ENCODE peak calls at places on chromosomes 4 and X, in five cellular contexts. U, N, E, X and L are unnamed samples.

GRCh38 chr4:110119880-110120279 is 78.5 kb downstream of the ELOVL6 start:
- DNase-seq in U (no peak), N (no peak), E (no peak), X (peak), L (no peak)

GRCh38 chr4:3605491-3605890 is 73.3 kb upstream of the LRPAP1 start:
- DNase-seq in U (no peak), N (peak), E (no peak), X (no peak), L (no peak)

GRCh38 chr4:94995684-94996394 is 238.1 kb downstream of the BMPR1B start:
- DNase-seq in U (no peak), N (no peak), E (peak), X (peak), L (no peak)

GRCh38 chrX:152635941-152636340 is 1.8 kb upstream of the GABRQ start:
- DNase-seq in U (peak), N (no peak), E (no peak), X (peak), L (no peak)

GRCh38 chr4:171947389-171947788 is 134.2 kb downstream of the GALNTL6 start:
- DNase-seq in U (no peak), N (no peak), E (no peak), X (no peak), L (no peak)

GRCh38 chr4:75179510-75179909 is 246.6 kb downstream of the PARM1 start:
- DNase-seq in U (no peak), N (no peak), E (no peak), X (no peak), L (no peak)

GRCh38 chr4:83889802-83890201 is 353.9 kb downstream of the GPAT3 start:
- DNase-seq in U (peak), N (no peak), E (no peak), X (peak), L (no peak)

GRCh38 chr4:98996056-98996941 is 778 bp downstream of the METAP1 start:
- DNase-seq in U (peak), N (no peak), E (peak), X (peak), L (no peak)

GRCh38 chrX:20743054-20743453 is 476.3 kb upstream of the RPS6KA3 start:
- DNase-seq in U (no peak), N (no peak), E (no peak), X (no peak), L (no peak)

GRCh38 chr4:121256346-121256745 is 92.2 kb upstream of the TNIP3 start:
- DNase-seq in U (peak), N (no peak), E (no peak), X (peak), L (no peak)

GRCh38 chr4:56681849-56682175 is 716 bp upstream of the HOPX start:
- DNase-seq in U (no peak), N (no peak), E (no peak), X (no peak), L (no peak)
- H3K4me3 ChIP-seq in U (peak), N (peak), E (no peak), X (no peak), L (peak)

GRCh38 chrX:104310657-104311056 is 55.9 kb upstream of the ESX1 start:
- DNase-seq in U (no peak), N (no peak), E (no peak), X (no peak), L (no peak)

GRCh38 chrX:104310084-104310483 is 55.4 kb upstream of the ESX1 start:
- DNase-seq in U (peak), N (peak), E (no peak), X (peak), L (no peak)

GRCh38 chrX:104307341-104307740 is 52.6 kb upstream of the ESX1 start:
- DNase-seq in U (peak), N (no peak), E (no peak), X (no peak), L (no peak)

GRCh38 chrX:104306180-104306579 is 51.4 kb upstream of the ESX1 start:
- DNase-seq in U (no peak), N (no peak), E (no peak), X (no peak), L (no peak)

DNA sequence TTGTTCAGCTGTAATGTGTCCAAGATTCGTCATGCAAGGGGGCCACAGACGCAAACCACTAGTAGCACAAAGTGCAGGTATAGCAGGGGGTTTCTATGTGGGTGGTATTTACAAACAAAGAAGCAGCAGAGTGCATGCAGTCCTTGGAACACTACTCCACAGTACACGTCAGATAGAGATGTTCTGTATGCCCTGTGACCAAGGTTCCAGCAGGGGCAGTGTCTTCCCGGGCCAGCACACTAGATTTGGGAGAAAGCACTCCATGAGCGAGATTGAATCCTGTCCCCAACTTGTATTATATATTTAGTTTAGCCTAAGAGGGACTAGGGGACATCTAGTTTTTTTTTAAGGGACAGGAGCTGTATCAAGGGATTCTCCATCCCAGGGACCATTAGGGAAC is 54.4 kb upstream of the ESX1 start:
- DNase-seq in U (peak), N (no peak), E (no peak), X (no peak), L (no peak)
- TF ChIP-seq CTCF in U (peak), N (no peak), E (no peak), X (peak), L (no peak)

GRCh38 chrX:131752493-131753198 is 208.8 kb downstream of the OR13H1 start:
- DNase-seq in U (peak), N (peak), E (peak), X (no peak), L (no peak)
- H3K4me3 ChIP-seq in U (peak), N (peak), E (peak), X (no peak), L (no peak)

DNA sequence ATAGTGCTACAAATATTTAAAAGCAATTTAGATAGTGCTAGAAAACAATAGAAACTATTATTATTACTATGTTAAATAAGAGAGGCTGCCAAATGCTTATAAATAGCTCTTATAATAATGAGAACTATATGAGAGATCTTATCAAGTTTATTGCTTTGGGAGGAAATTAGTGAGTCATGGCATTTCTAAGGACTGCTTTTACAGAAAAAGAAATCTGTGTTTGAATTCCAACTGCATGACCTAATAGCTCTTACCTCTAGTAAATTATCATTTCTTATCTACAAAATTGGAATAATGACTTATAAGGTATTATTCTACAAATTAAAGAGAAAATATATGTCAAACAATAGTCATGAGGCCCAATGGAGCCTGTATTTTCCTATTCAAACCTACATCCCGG is 177.2 kb downstream of the GABRG1 start:
- DNase-seq in U (peak), N (no peak), E (no peak), X (no peak), L (no peak)
- TF ChIP-seq CTCF in U (no peak), N (no peak), E (no peak), X (no peak), L (no peak)

GRCh38 chr4:180657881-180658280 is 1585.3 kb upstream of the TENM3 start:
- DNase-seq in U (no peak), N (no peak), E (no peak), X (no peak), L (no peak)

GRCh38 chr4:180652533-180652932 is 1590.7 kb upstream of the TENM3 start:
- DNase-seq in U (no peak), N (no peak), E (no peak), X (no peak), L (no peak)

GRCh38 chr4:180650273-180650672 is 1592.9 kb upstream of the TENM3 start:
- DNase-seq in U (no peak), N (no peak), E (no peak), X (no peak), L (no peak)

DNA sequence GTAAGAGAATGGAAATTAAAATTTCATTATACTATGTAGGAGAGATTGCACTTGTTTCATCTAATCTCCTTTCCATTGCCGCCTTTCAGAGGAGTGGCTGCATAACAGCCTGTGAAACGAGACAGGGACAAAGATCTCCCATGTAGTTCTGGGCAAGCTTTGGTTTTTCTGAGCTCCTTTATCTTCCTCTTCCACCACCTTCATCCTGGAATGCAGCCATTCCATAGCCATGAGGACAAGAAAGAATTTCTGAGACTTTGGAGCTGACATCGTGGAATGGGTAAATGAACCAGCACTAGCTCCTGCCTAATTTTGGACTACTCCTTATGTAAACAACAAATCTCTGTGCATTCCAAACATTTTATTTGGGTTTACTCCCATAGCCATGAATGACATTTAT is 1587.3 kb upstream of the TENM3 start:
- DNase-seq in U (no peak), N (no peak), E (no peak), X (no peak), L (no peak)
- H3K4me3 ChIP-seq in U (no peak), N (no peak), E (no peak), X (no peak), L (no peak)

GRCh38 chr4:4901877-4902276 is 42.4 kb downstream of the MSX1 start:
- DNase-seq in U (no peak), N (no peak), E (no peak), X (no peak), L (no peak)
- TF ChIP-seq CTCF in U (no peak), N (no peak), E (no peak), X (no peak), L (no peak)

GRCh38 chrX:96837808-96838207 is 45.9 kb upstream of the RPA4 start:
- DNase-seq in U (peak), N (no peak), E (no peak), X (peak), L (no peak)
- H3K4me3 ChIP-seq in U (no peak), N (no peak), E (no peak), X (no peak), L (no peak)

GRCh38 chr4:48445704-48446103 is 37.4 kb upstream of the SLC10A4 start:
- DNase-seq in U (peak), N (no peak), E (no peak), X (peak), L (no peak)
- TF ChIP-seq CTCF in U (peak), N (peak), E (peak), X (peak), L (peak)

DNA sequence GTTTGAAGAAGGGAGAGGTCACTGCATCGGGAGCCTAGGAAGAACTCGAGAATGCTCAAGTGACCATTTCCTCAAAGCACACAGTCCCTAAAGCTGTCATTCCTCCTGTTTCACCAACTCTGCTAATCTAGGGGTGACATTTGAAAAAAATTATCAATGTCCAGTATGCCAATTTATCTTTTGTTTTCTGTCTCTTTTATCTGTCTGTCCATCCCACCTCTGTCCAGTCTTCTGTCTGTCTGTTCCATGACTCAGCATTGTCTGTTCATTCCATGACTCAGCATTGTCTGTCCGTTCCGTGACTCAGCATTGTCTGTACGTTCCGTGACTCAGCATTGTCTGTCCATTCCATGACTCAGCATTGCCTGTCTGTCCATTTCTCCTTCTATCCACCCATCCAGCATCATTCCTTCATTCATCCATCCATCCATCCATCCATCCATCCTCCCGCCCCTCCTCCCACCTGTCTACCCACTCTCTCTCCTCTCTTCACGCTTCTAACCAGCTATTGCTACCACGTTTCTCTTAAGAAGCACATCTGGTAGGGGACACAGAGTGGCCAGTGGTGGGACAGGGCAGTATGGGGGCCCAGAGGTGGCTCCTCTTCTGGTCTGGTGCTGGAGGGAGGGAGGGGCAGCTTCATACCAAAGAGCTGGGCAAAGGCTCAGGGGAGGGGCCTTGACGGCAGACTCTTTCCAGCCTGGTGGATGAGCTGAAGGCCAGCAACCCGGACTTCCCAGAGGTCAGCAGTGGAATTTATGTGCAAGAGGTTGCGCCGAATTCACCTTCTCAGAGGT is 34.1 kb downstream of the HTRA3 start:
- DNase-seq in U (peak), N (peak), E (no peak), X (peak), L (no peak)
- H3K4me3 ChIP-seq in U (no peak), N (no peak), E (no peak), X (no peak), L (no peak)